ENCODE peak calls at places on chromosomes 2 and 18, in seven cellular contexts. K is NCI-H1105; N is esophagus squamous epithelium; E is GM10248; S is left ventricle myocardium inferior; D is activated naive CD4-positive, alpha-beta T cell; J is fibroblast of the aortic adventitia. X is an unnamed sample.

GRCh38 chr2:165793161-165793778 is 777 bp downstream of the GALNT3 start:
- DNase-seq in K (no peak), E (peak), D (no peak), J (no peak), S (no peak), N (no peak), X (no peak)

GRCh38 chr2:191165190-191165643 is 14.4 kb upstream of the STAT4 start:
- DNase-seq in N (no peak), E (peak), S (no peak), D (no peak), J (peak), K (peak), X (peak)

GRCh38 chr2:222296311-222296736 is 2.5 kb downstream of the PAX3 start:
- DNase-seq in S (no peak), K (no peak), E (no peak), N (no peak), D (no peak), J (no peak), X (no peak)

GRCh38 chr2:117855886-117856285 is 41.4 kb downstream of the DDX18 start:
- DNase-seq in S (no peak), J (peak), E (no peak), N (no peak), K (no peak), D (no peak), X (no peak)

GRCh38 chr2:167144179-167144898 is 256.1 kb downstream of the XIRP2 start:
- DNase-seq in E (no peak), J (peak), N (no peak), S (no peak), K (no peak), D (no peak), X (no peak)

GRCh38 chr18:55265916-55266488 is 306.7 kb upstream of the CCDC68 start:
- DNase-seq in J (no peak), S (no peak), N (no peak), K (no peak), E (no peak), D (no peak), X (no peak)

GRCh38 chr18:2482711-2483475 is 88.4 kb downstream of the METTL4 start:
- DNase-seq in N (no peak), D (no peak), J (no peak), S (no peak), K (no peak), E (no peak), X (no peak)

GRCh38 chr18:39840406-39840805 is 2114.6 kb upstream of the PIK3C3 start:
- DNase-seq in N (no peak), E (no peak), K (no peak), J (no peak), D (no peak), S (no peak), X (no peak)

GRCh38 chr2:230184727-230185578 is 34.8 kb downstream of the SP110 start:
- DNase-seq in N (no peak), D (no peak), J (peak), E (no peak), S (no peak), K (no peak), X (no peak)

GRCh38 chr2:200252661-200253067 is 53.8 kb upstream of the SPATS2L start:
- DNase-seq in E (no peak), J (peak), S (no peak), N (no peak), K (no peak), D (no peak), X (no peak)

GRCh38 chr18:30056528-30056927 is 986.0 kb downstream of the DSC3 start:
- DNase-seq in J (no peak), E (no peak), N (no peak), S (no peak), D (no peak), K (no peak), X (no peak)

GRCh38 chr2:188628989-188629889 is 337.6 kb downstream of the GULP1 start:
- DNase-seq in E (no peak), K (no peak), S (no peak), D (no peak), J (peak), N (no peak), X (no peak)

GRCh38 chr18:42028232-42028832 is 73.3 kb downstream of the PIK3C3 start:
- DNase-seq in S (no peak), D (no peak), N (no peak), J (peak), K (no peak), E (peak), X (no peak)

GRCh38 chr18:47113796-47114540 is 36.3 kb downstream of the HDHD2 start:
- DNase-seq in S (no peak), D (no peak), K (no peak), N (no peak), J (no peak), E (no peak), X (no peak)

GRCh38 chr2:71261534-71261933 is 34.6 kb upstream of the PAIP2B start:
- DNase-seq in S (no peak), E (no peak), N (no peak), K (no peak), J (no peak), D (no peak), X (no peak)

GRCh38 chr2:133733856-133734255 is 165.6 kb upstream of the NCKAP5 start:
- DNase-seq in K (no peak), N (no peak), J (peak), S (no peak), D (no peak), E (no peak), X (no peak)

GRCh38 chr2:240295256-240296103 is 140.0 kb upstream of the GPC1 start:
- DNase-seq in K (no peak), N (no peak), E (no peak), D (no peak), J (no peak), S (no peak), X (no peak)

GRCh38 chr2:117958186-117958585 is 55.7 kb downstream of the CCDC93 start:
- DNase-seq in D (no peak), K (no peak), E (no peak), N (no peak), J (peak), S (no peak), X (peak)

GRCh38 chr18:46073474-46074331 is 1.6 kb upstream of the PSTPIP2 start:
- DNase-seq in K (peak), J (peak), N (no peak), S (no peak), D (no peak), E (peak), X (peak)

GRCh38 chr18:68797901-68798300 is at the start of gene CCDC102B:
- DNase-seq in D (no peak), J (peak), S (no peak), N (no peak), K (no peak), E (no peak), X (no peak)

GRCh38 chr18:48541026-48541746 is 2.4 kb downstream of the CTIF start:
- DNase-seq in D (no peak), N (no peak), S (peak), K (peak), E (peak), J (peak), X (no peak)

GRCh38 chr18:76588591-76589303 is 93.7 kb upstream of the ZNF516 start:
- DNase-seq in D (no peak), K (no peak), E (no peak), N (no peak), J (peak), S (no peak), X (no peak)

GRCh38 chr2:46915281-46915810 is at the start of gene MCFD2:
- DNase-seq in N (no peak), D (no peak), J (no peak), S (peak), K (no peak), E (no peak), X (no peak)

GRCh38 chr2:228318218-228318617 is 136.7 kb upstream of the SPHKAP start:
- DNase-seq in D (no peak), N (no peak), K (peak), J (peak), S (no peak), E (no peak), X (no peak)

GRCh38 chr18:33596178-33596854 is 18.3 kb downstream of the ASXL3 start:
- DNase-seq in S (no peak), E (no peak), D (no peak), N (no peak), K (no peak), J (peak), X (peak)

X was measured in Panc1.